ENCODE peak calls at places on chromosomes 5 and 9, in seven cellular contexts. One of them, this sample, is unnamed.

GRCh38 chr9:80789831-80790230 is 899.5 kb downstream of the TLE1 start:
- DNase-seq in CD8-positive, alpha-beta T cell: no peak
- DNase-seq in H9: no peak
- DNase-seq in heart left ventricle: no peak
- DNase-seq in IMR-90: no peak
- DNase-seq in activated naive CD4-positive, alpha-beta T cell treated with anti-CD3 and anti-CD28 coated beads, Interleukin-2, amount 50 U/mL, for 72 hours: no peak
- DNase-seq in spleen: no peak
- DNase-seq in this sample: no peak

GRCh38 chr5:114782217-114782616 is 387.5 kb downstream of the TRIM36 start:
- DNase-seq in CD8-positive, alpha-beta T cell: no peak
- DNase-seq in H9: no peak
- DNase-seq in heart left ventricle: no peak
- DNase-seq in IMR-90: no peak
- DNase-seq in activated naive CD4-positive, alpha-beta T cell treated with anti-CD3 and anti-CD28 coated beads, Interleukin-2, amount 50 U/mL, for 72 hours: no peak
- DNase-seq in spleen: no peak
- DNase-seq in this sample: no peak

GRCh38 chr5:58156354-58156753 is 303.5 kb downstream of the PLK2 start:
- DNase-seq in CD8-positive, alpha-beta T cell: no peak
- DNase-seq in H9: no peak
- DNase-seq in heart left ventricle: peak
- DNase-seq in IMR-90: peak
- DNase-seq in activated naive CD4-positive, alpha-beta T cell treated with anti-CD3 and anti-CD28 coated beads, Interleukin-2, amount 50 U/mL, for 72 hours: no peak
- DNase-seq in spleen: no peak
- DNase-seq in this sample: no peak

GRCh38 chr9:77063645-77064285 is 44.3 kb downstream of the FOXB2 start:
- DNase-seq in CD8-positive, alpha-beta T cell: no peak
- DNase-seq in H9: no peak
- DNase-seq in heart left ventricle: no peak
- DNase-seq in IMR-90: peak
- DNase-seq in activated naive CD4-positive, alpha-beta T cell treated with anti-CD3 and anti-CD28 coated beads, Interleukin-2, amount 50 U/mL, for 72 hours: no peak
- DNase-seq in spleen: no peak
- DNase-seq in this sample: no peak

GRCh38 chr5:138990986-138991645 is 116.0 kb upstream of the LRRTM2 start:
- DNase-seq in CD8-positive, alpha-beta T cell: no peak
- DNase-seq in H9: no peak
- DNase-seq in heart left ventricle: no peak
- DNase-seq in IMR-90: no peak
- DNase-seq in activated naive CD4-positive, alpha-beta T cell treated with anti-CD3 and anti-CD28 coated beads, Interleukin-2, amount 50 U/mL, for 72 hours: no peak
- DNase-seq in spleen: no peak
- DNase-seq in this sample: no peak

GRCh38 chr5:19835442-19835841 is 152.6 kb downstream of the CDH18 start:
- DNase-seq in CD8-positive, alpha-beta T cell: no peak
- DNase-seq in H9: no peak
- DNase-seq in heart left ventricle: no peak
- DNase-seq in IMR-90: no peak
- DNase-seq in activated naive CD4-positive, alpha-beta T cell treated with anti-CD3 and anti-CD28 coated beads, Interleukin-2, amount 50 U/mL, for 72 hours: no peak
- DNase-seq in spleen: no peak
- DNase-seq in this sample: no peak

GRCh38 chr5:65382582-65382981 is 99.1 kb downstream of the ADAMTS6 start:
- DNase-seq in CD8-positive, alpha-beta T cell: no peak
- DNase-seq in H9: no peak
- DNase-seq in heart left ventricle: no peak
- DNase-seq in IMR-90: peak
- DNase-seq in activated naive CD4-positive, alpha-beta T cell treated with anti-CD3 and anti-CD28 coated beads, Interleukin-2, amount 50 U/mL, for 72 hours: no peak
- DNase-seq in spleen: no peak
- DNase-seq in this sample: no peak

GRCh38 chr9:105290401-105290800 is 46.0 kb downstream of the SLC44A1 start:
- DNase-seq in CD8-positive, alpha-beta T cell: no peak
- DNase-seq in H9: no peak
- DNase-seq in heart left ventricle: no peak
- DNase-seq in IMR-90: peak
- DNase-seq in activated naive CD4-positive, alpha-beta T cell treated with anti-CD3 and anti-CD28 coated beads, Interleukin-2, amount 50 U/mL, for 72 hours: no peak
- DNase-seq in spleen: no peak
- DNase-seq in this sample: no peak

GRCh38 chr9:98521141-98521540 is 187.6 kb downstream of the GABBR2 start:
- DNase-seq in CD8-positive, alpha-beta T cell: no peak
- DNase-seq in H9: no peak
- DNase-seq in heart left ventricle: no peak
- DNase-seq in IMR-90: peak
- DNase-seq in activated naive CD4-positive, alpha-beta T cell treated with anti-CD3 and anti-CD28 coated beads, Interleukin-2, amount 50 U/mL, for 72 hours: no peak
- DNase-seq in spleen: no peak
- DNase-seq in this sample: no peak

GRCh38 chr5:153753645-153754432 is 263.4 kb downstream of the GRIA1 start:
- DNase-seq in CD8-positive, alpha-beta T cell: no peak
- DNase-seq in H9: no peak
- DNase-seq in heart left ventricle: no peak
- DNase-seq in IMR-90: no peak
- DNase-seq in activated naive CD4-positive, alpha-beta T cell treated with anti-CD3 and anti-CD28 coated beads, Interleukin-2, amount 50 U/mL, for 72 hours: no peak
- DNase-seq in spleen: no peak
- DNase-seq in this sample: no peak

GRCh38 chr9:133558191-133559126 is 24.0 kb downstream of the ADAMTSL2 start:
- DNase-seq in CD8-positive, alpha-beta T cell: no peak
- DNase-seq in H9: no peak
- DNase-seq in heart left ventricle: peak
- DNase-seq in IMR-90: peak
- DNase-seq in activated naive CD4-positive, alpha-beta T cell treated with anti-CD3 and anti-CD28 coated beads, Interleukin-2, amount 50 U/mL, for 72 hours: no peak
- DNase-seq in spleen: no peak
- DNase-seq in this sample: peak

GRCh38 chr5:67063791-67064190 is 132.8 kb downstream of the CD180 start:
- DNase-seq in CD8-positive, alpha-beta T cell: no peak
- DNase-seq in H9: no peak
- DNase-seq in heart left ventricle: no peak
- DNase-seq in IMR-90: peak
- DNase-seq in activated naive CD4-positive, alpha-beta T cell treated with anti-CD3 and anti-CD28 coated beads, Interleukin-2, amount 50 U/mL, for 72 hours: no peak
- DNase-seq in spleen: no peak
- DNase-seq in this sample: no peak

GRCh38 chr9:124855944-124856773 is 2.9 kb downstream of the WDR38 start:
- DNase-seq in CD8-positive, alpha-beta T cell: no peak
- DNase-seq in H9: peak
- DNase-seq in heart left ventricle: no peak
- DNase-seq in IMR-90: no peak
- DNase-seq in activated naive CD4-positive, alpha-beta T cell treated with anti-CD3 and anti-CD28 coated beads, Interleukin-2, amount 50 U/mL, for 72 hours: peak
- DNase-seq in spleen: peak
- DNase-seq in this sample: peak

GRCh38 chr5:15577132-15577531 is 77.2 kb downstream of the FBXL7 start:
- DNase-seq in CD8-positive, alpha-beta T cell: no peak
- DNase-seq in H9: no peak
- DNase-seq in heart left ventricle: peak
- DNase-seq in IMR-90: no peak
- DNase-seq in activated naive CD4-positive, alpha-beta T cell treated with anti-CD3 and anti-CD28 coated beads, Interleukin-2, amount 50 U/mL, for 72 hours: no peak
- DNase-seq in spleen: no peak
- DNase-seq in this sample: no peak

GRCh38 chr5:172420215-172420934 is 34.0 kb downstream of the SH3PXD2B start:
- DNase-seq in CD8-positive, alpha-beta T cell: no peak
- DNase-seq in H9: peak
- DNase-seq in heart left ventricle: peak
- DNase-seq in IMR-90: peak
- DNase-seq in activated naive CD4-positive, alpha-beta T cell treated with anti-CD3 and anti-CD28 coated beads, Interleukin-2, amount 50 U/mL, for 72 hours: peak
- DNase-seq in spleen: no peak
- DNase-seq in this sample: no peak

GRCh38 chr5:180521591-180521990 is 27.4 kb downstream of the CNOT6 start:
- DNase-seq in CD8-positive, alpha-beta T cell: no peak
- DNase-seq in H9: no peak
- DNase-seq in heart left ventricle: no peak
- DNase-seq in IMR-90: no peak
- DNase-seq in activated naive CD4-positive, alpha-beta T cell treated with anti-CD3 and anti-CD28 coated beads, Interleukin-2, amount 50 U/mL, for 72 hours: no peak
- DNase-seq in spleen: no peak
- DNase-seq in this sample: no peak

GRCh38 chr9:36828574-36829141 is 205.4 kb downstream of the PAX5 start:
- DNase-seq in CD8-positive, alpha-beta T cell: no peak
- DNase-seq in H9: no peak
- DNase-seq in heart left ventricle: no peak
- DNase-seq in IMR-90: no peak
- DNase-seq in activated naive CD4-positive, alpha-beta T cell treated with anti-CD3 and anti-CD28 coated beads, Interleukin-2, amount 50 U/mL, for 72 hours: no peak
- DNase-seq in spleen: no peak
- DNase-seq in this sample: no peak

GRCh38 chr9:36029202-36029601 is 7.5 kb upstream of the RECK start:
- DNase-seq in CD8-positive, alpha-beta T cell: no peak
- DNase-seq in H9: no peak
- DNase-seq in heart left ventricle: no peak
- DNase-seq in IMR-90: no peak
- DNase-seq in activated naive CD4-positive, alpha-beta T cell treated with anti-CD3 and anti-CD28 coated beads, Interleukin-2, amount 50 U/mL, for 72 hours: no peak
- DNase-seq in spleen: no peak
- DNase-seq in this sample: no peak